ENCODE peak calls at places on chromosomes 6 and 20, in eight cellular contexts. X is spleen, F is right lobe of liver, Y is IMR-90, C is vagina, G is stomach, S is heart left ventricle, H is sigmoid colon. T is an unnamed sample. For H3K4me1, the result is how much of the 10 kb centered on the place peaks cover.

GRCh38 chr20:1335961-1336698 is 7.2 kb upstream of the SDCBP2 start:
- DNase-seq in S (peak), X (peak), H (peak), F (no peak), G (no peak), Y (no peak), C (peak), T (no peak)

GRCh38 chr20:52313335-52313963 is 121.9 kb upstream of the ZFP64 start:
- DNase-seq in X (no peak), F (peak), S (no peak), C (no peak), H (no peak), Y (peak), G (no peak), T (peak)

GRCh38 chr6:57123111-57123510 is 33.1 kb downstream of the ZNF451 start:
- DNase-seq in G (no peak), C (no peak), Y (no peak), H (no peak), F (no peak), S (no peak), X (no peak), T (no peak)

GRCh38 chr6:121260651-121261102 is 73.6 kb downstream of the TBC1D32 start:
- DNase-seq in X (peak), H (no peak), C (no peak), G (no peak), F (no peak), S (peak), Y (peak), T (no peak)

GRCh38 chr6:11419763-11420453 is 117.6 kb upstream of the TMEM170B start:
- DNase-seq in X (no peak), S (no peak), F (no peak), G (no peak), Y (no peak), C (no peak), H (no peak), T (no peak)

GRCh38 chr6:129863664-129864063 is 2.5 kb upstream of the TMEM244 start:
- DNase-seq in F (no peak), C (no peak), S (no peak), H (no peak), G (no peak), X (no peak), Y (peak), T (no peak)

GRCh38 chr6:13303668-13304017 is 24.7 kb downstream of the TBC1D7 start:
- DNase-seq in Y (peak), C (no peak), G (peak), F (peak), H (peak), X (peak), S (peak), T (peak)

GRCh38 chr6:138038148-138038870 is 68.9 kb downstream of the PERP start:
- DNase-seq in S (no peak), C (no peak), F (no peak), Y (no peak), G (no peak), H (no peak), X (no peak), T (no peak)

DNA sequence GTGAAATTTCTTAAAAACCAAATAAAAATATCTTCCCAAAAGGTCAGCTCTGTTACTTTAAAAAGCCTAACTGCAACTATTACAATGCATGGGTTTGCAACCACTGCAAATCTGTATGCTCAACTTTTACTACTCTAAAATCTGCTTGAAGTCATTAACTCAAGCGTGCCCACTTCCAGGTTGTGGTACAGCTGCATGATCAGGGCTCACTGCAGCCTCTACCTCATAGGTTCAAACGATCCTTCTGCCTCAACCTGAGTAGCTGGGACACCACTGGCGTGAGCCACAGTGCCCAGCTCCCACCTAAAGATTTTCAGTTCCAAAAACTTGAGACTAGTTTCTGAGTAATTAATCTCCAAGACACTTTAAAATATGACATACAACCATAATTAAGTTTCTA is 8.2 kb downstream of the DIDO1 start:
- DNase-seq in H (no peak), C (no peak), Y (no peak), F (no peak), S (no peak), X (no peak), G (no peak), T (no peak)
- H3K4me1 ChIP-seq in H (under half), C (half or more), Y (under half), F (half or more), S (half or more), X (half or more), G (half or more), T (half or more)

GRCh38 chr6:116373940-116374339 is 3.2 kb downstream of the DSE start:
- DNase-seq in X (no peak), S (no peak), G (no peak), C (no peak), H (no peak), F (no peak), Y (no peak), T (no peak)

GRCh38 chr6:116373300-116373699 is 2.6 kb downstream of the DSE start:
- DNase-seq in Y (peak), C (no peak), H (no peak), G (no peak), X (no peak), S (no peak), F (no peak), T (no peak)

GRCh38 chr6:116375262-116375661 is 4.5 kb downstream of the DSE start:
- DNase-seq in C (no peak), X (no peak), G (no peak), F (no peak), S (no peak), H (no peak), Y (no peak), T (no peak)

GRCh38 chr6:116374586-116374985 is 3.8 kb downstream of the DSE start:
- DNase-seq in Y (no peak), X (no peak), G (no peak), F (no peak), C (no peak), S (no peak), H (no peak), T (no peak)

GRCh38 chr6:116376149-116376548 is 5.4 kb downstream of the DSE start:
- DNase-seq in G (no peak), H (no peak), X (no peak), F (no peak), Y (no peak), S (no peak), C (no peak), T (no peak)
- TF ChIP-seq POLR2A in G (no peak), H (no peak), X (no peak), F (no peak), Y (no peak), S (no peak), C (no peak), T (no peak)

GRCh38 chr6:144664281-144664680 is 379.1 kb downstream of the UTRN start:
- DNase-seq in Y (no peak), F (no peak), G (no peak), S (no peak), C (no peak), H (no peak), X (no peak), T (no peak)
- H3K4me1 ChIP-seq in Y (under half), F (under half), G (under half), S (under half), C (under half), H (under half), X (under half), T (under half)

GRCh38 chr6:26172496-26172958 is 85.3 kb downstream of the HFE start:
- DNase-seq in F (no peak), X (no peak), S (peak), G (no peak), Y (peak), C (no peak), H (no peak), T (no peak)
- TF ChIP-seq POLR2A in F (no peak), X (no peak), S (no peak), G (no peak), Y (no peak), C (peak), H (no peak), T (no peak)

GRCh38 chr20:37848706-37849105 is 54.2 kb upstream of the VSTM2L start:
- DNase-seq in C (no peak), F (no peak), G (no peak), X (no peak), H (no peak), Y (no peak), S (no peak), T (no peak)
- H3K4me1 ChIP-seq in C (under half), F (under half), G (under half), X (under half), H (under half), Y (under half), S (under half), T (under half)

GRCh38 chr6:2940010-2940850 is 31.1 kb downstream of the SERPINB6 start:
- DNase-seq in X (peak), H (no peak), F (no peak), S (no peak), C (no peak), G (peak), Y (no peak), T (no peak)
- TF ChIP-seq POLR2A in X (no peak), H (no peak), F (no peak), S (no peak), C (no peak), G (no peak), Y (no peak), T (no peak)

GRCh38 chr6:36613200-36613995 is 19.2 kb downstream of the SRSF3 start:
- DNase-seq in X (no peak), F (no peak), Y (no peak), S (no peak), G (no peak), C (no peak), H (peak), T (no peak)
- H3K4me1 ChIP-seq in X (under half), F (under half), Y (under half), S (under half), G (under half), C (under half), H (under half), T (under half)

DNA sequence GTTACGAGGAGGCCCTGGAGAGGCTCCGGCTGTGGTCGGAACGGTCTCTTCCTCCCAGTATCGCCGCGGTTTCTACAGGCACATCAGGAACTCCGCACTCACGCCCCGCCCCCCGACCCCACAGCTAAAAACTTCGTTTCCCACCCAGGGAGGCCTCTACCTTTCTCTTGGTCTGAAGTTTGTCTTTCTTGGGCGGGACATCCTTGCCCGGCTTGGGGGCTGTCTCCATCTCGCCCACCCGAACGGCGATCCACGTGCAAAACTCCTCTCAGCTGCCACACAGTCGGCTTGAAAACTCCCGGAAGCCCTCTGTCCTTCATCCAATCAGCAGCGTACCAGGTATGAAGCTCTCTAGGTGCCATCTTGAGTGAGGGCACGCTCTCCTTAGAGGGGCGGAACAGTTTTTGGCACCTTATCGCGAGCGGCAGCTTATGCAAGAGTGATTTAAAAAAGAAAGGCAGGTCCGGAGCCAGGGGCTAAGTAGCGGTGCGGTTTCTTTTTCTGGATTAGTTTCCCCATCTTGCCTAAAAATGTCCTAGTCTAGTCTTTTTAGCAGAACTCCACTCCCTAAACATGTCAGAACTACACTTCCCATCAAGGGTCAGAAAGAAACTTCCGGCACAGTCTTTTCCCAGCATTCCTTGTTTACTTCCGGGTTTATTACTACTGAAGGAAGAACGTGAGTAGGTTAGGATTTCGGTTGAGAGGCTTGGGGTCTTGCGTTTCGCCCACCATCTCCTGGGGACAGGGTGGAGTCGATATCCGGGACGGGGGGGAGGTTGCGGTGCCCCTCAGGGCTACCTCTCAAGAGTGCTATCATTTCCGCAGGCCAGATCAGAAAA is at the start of the genes PFDN6 and WDR46:
- DNase-seq in Y (peak), H (peak), C (no peak), F (peak), X (peak), G (peak), S (peak), T (peak)
- TF ChIP-seq POLR2A in Y (peak), H (no peak), C (no peak), F (no peak), X (no peak), G (no peak), S (no peak), T (peak)

GRCh38 chr6:149332602-149333311 is 15.2 kb downstream of the TAB2 start:
- DNase-seq in H (no peak), S (no peak), F (no peak), C (no peak), Y (no peak), G (no peak), X (no peak), T (no peak)
- H3K4me1 ChIP-seq in H (under half), S (half or more), F (half or more), C (half or more), Y (under half), G (half or more), X (half or more), T (under half)

DNA sequence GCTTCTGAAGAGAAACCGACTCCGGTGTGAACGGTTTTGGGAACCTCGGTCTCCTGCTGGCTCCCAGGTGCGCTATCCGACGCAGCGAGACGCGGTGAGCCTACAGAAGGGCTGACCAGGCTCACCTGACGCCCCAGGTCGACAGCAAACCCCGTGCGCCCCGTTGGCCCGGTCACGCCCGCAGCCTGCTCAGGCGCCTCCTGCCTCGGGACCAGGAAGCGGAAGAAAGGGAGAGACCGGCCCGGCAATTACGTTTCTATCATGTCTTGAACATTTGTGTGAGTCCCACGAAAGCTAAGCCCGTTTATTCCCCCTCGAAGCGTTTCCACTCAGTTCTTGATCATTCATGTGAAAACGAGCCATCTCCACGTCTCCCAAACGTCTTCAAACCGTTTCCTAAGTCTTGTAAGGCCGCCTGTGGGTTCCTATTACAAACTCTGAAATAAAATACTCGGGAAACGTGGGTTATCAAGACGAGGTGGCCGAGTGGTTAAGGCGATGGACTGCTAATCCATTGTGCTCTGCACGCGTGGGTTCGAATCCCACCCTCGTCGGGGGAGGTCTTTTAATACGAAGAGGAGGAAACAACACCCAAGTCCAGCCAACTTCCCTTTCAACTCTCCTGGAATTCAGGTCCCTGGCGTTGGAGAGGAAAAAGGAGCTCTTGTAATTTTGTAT is 150.5 kb upstream of the PRSS16 start:
- DNase-seq in X (no peak), S (no peak), Y (peak), H (no peak), G (peak), C (no peak), F (peak), T (peak)
- TF ChIP-seq POLR2A in X (no peak), S (no peak), Y (no peak), H (no peak), G (no peak), C (no peak), F (no peak), T (no peak)

T was measured in adrenal gland.